ENCODE peak calls at places on chromosomes 2 and 18, in six cellular contexts. T is tibial nerve, R is psoas muscle, O is K562, Z is neural progenitor cell, E is IMR-90. W is an unnamed sample. For H3K4me1, the result is how much of the 10 kb centered on the place peaks cover.

GRCh38 chr2:196112408-196113039 is 43.9 kb upstream of the DNAH7 start:
- DNase-seq in T (no peak), R (no peak), O (no peak), Z (no peak), E (peak), W (peak)

GRCh38 chr18:63073481-63073880 is 246.1 kb downstream of the BCL2 start:
- DNase-seq in T (no peak), R (no peak), O (no peak), Z (no peak), E (no peak), W (no peak)

GRCh38 chr2:117639401-117639800 is 175.1 kb upstream of the DDX18 start:
- DNase-seq in T (no peak), R (no peak), O (no peak), Z (no peak), E (no peak), W (no peak)

GRCh38 chr2:84458436-84459027 is 548 bp downstream of the SUCLG1 start:
- DNase-seq in T (no peak), R (no peak), O (peak), Z (peak), E (peak), W (no peak)

GRCh38 chr2:109065335-109065734 is 63.7 kb upstream of the SH3RF3 start:
- DNase-seq in T (no peak), R (no peak), O (no peak), Z (no peak), E (no peak), W (no peak)

GRCh38 chr2:217293607-217294006 is 433.7 kb upstream of the TNP1 start:
- DNase-seq in T (no peak), R (no peak), O (no peak), Z (no peak), E (peak), W (no peak)

GRCh38 chr2:207229161-207229560 is 63.4 kb upstream of the KLF7 start:
- DNase-seq in T (no peak), R (no peak), O (no peak), Z (no peak), E (no peak), W (no peak)

GRCh38 chr2:51413726-51414125 is 381.8 kb upstream of the NRXN1 start:
- DNase-seq in T (no peak), R (no peak), O (no peak), Z (no peak), E (peak), W (no peak)

GRCh38 chr18:74368901-74369705 is 53.5 kb downstream of the C18orf63 start:
- DNase-seq in T (no peak), R (no peak), O (no peak), Z (no peak), E (no peak), W (no peak)

GRCh38 chr2:105644174-105644980 is 100.3 kb upstream of the NCK2 start:
- DNase-seq in T (no peak), R (no peak), O (no peak), Z (no peak), E (no peak), W (no peak)

DNA sequence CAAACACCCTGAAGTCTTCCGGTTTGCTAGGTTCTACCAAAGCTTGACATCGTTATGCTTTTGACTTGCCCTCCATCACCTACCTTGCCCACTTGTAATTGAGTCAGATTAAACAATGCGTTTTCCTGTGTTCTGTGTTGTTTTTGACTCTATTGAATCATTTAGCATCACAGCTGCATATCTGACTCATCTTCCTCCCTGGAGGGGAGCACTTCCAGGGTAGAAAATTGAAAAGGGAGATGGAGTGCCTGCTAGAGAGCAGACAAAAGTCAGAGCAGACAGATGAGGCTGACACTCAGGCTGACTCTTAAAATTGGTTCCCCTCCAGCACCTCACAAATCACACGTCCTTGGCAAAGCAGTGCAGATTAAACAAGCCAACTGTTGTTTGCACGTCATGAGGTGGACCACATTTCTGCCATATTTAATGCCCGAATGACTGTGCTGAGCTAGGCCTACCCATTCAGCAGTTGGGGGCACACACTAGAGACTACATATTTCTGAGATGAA is 2.2 kb downstream of the MPP4 start:
- DNase-seq in T (no peak), R (no peak), O (no peak), Z (no peak), E (peak), W (peak)
- H3K4me1 ChIP-seq in T (under half), R (under half), O (under half), Z (under half), E (under half), W (under half)

GRCh38 chr2:147989809-147990403 is 30.6 kb downstream of the ORC4 start:
- DNase-seq in T (no peak), R (no peak), O (peak), Z (peak), E (peak), W (no peak)
- TF ChIP-seq CTCF in T (peak), R (peak), O (peak), Z (peak), E (peak), W (peak)

GRCh38 chr2:181440919-181441318 is 16.3 kb upstream of the ITGA4 start:
- DNase-seq in T (no peak), R (no peak), O (no peak), Z (no peak), E (no peak), W (no peak)

GRCh38 chr2:181447040-181447439 is 10.1 kb upstream of the ITGA4 start:
- DNase-seq in T (no peak), R (no peak), O (no peak), Z (no peak), E (no peak), W (no peak)

GRCh38 chr2:181440336-181440735 is 16.9 kb upstream of the ITGA4 start:
- DNase-seq in T (no peak), R (no peak), O (no peak), Z (no peak), E (no peak), W (no peak)

DNA sequence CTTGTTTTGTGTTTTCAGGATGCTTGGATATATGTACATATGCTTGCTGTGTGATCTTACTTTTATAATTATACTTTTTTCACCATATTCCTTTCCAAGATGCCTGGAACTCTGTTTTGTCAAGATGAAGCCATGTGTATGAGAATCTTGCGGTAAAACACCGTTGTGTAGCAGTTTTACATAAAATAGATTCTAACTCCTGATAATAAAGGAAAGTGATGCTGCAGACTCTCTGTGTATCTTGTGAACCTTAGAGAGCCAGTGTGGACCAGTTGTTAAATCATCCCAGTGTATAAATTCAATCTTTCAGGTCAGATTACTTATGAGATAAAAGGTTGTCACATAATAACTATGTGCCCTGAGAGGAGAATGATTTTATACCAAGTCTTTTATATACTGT is 12.5 kb upstream of the ITGA4 start:
- DNase-seq in T (no peak), R (no peak), O (no peak), Z (no peak), E (no peak), W (no peak)
- H3K27ac ChIP-seq in T (no peak), R (no peak), O (no peak), Z (no peak), E (no peak), W (no peak)

GRCh38 chr2:174572556-174572955 is 25.0 kb downstream of the WIPF1 start:
- DNase-seq in T (no peak), R (no peak), O (no peak), Z (no peak), E (no peak), W (no peak)

GRCh38 chr2:174575124-174575776 is 22.4 kb downstream of the WIPF1 start:
- DNase-seq in T (no peak), R (no peak), O (no peak), Z (no peak), E (no peak), W (no peak)

GRCh38 chr2:174574657-174575056 is 22.9 kb downstream of the WIPF1 start:
- DNase-seq in T (no peak), R (no peak), O (no peak), Z (no peak), E (peak), W (peak)

GRCh38 chr2:174571669-174572323 is 25.8 kb downstream of the WIPF1 start:
- DNase-seq in T (no peak), R (no peak), O (no peak), Z (no peak), E (no peak), W (no peak)

GRCh38 chr2:174573621-174574081 is 24.0 kb downstream of the WIPF1 start:
- DNase-seq in T (no peak), R (no peak), O (no peak), Z (no peak), E (no peak), W (no peak)
- H3K4me1 ChIP-seq in T (under half), R (under half), O (under half), Z (under half), E (under half), W (under half)

DNA sequence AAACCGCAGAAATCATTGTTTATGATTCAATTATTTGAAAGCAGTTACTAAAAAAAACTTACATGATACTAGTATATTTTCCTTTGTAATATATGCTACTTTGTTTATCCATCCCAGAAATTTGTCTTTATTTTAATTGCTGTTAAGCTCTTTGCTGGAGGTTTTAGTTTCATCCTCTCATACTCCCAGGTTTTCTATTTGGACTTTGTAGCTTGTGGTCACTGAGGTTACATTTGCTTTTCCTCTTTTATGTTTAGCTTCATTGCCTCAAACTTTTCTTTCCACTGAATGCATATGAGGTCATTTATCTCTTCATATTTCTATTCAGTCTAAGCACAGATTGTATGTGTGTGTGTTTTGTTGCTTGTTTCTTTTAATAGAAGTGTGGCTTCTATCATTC is 89.9 kb downstream of the ERBB4 start:
- DNase-seq in T (no peak), R (no peak), O (no peak), Z (no peak), E (no peak), W (no peak)
- TF ChIP-seq CTCF in T (no peak), R (no peak), O (no peak), Z (no peak), E (no peak), W (no peak)

DNA sequence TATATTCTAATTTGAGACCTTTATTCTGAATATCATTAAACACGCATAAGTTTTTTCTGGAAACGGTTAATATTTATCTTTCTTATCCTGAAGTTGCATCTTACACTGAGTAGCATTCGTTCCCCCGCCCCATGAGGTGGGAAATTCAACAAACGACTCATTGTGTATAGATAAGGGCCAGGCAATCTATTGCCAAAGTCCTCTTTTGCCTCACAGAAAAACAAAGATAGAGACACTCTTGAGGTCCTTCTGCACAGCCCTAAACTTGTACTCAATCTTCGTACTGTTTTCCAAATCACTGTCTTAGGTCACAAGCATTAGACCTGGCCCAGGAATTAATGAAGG is 98.1 kb downstream of the COL6A3 start:
- DNase-seq in T (no peak), R (no peak), O (no peak), Z (no peak), E (peak), W (no peak)
- H3K27ac ChIP-seq in T (peak), R (peak), O (no peak), Z (no peak), E (peak), W (no peak)

GRCh38 chr2:37629529-37629928 is 41.9 kb downstream of the CDC42EP3 start:
- DNase-seq in T (no peak), R (no peak), O (no peak), Z (no peak), E (peak), W (peak)

GRCh38 chr2:37630298-37630697 is 41.1 kb downstream of the CDC42EP3 start:
- DNase-seq in T (no peak), R (no peak), O (no peak), Z (no peak), E (no peak), W (no peak)

GRCh38 chr2:37625156-37625555 is 46.3 kb downstream of the CDC42EP3 start:
- DNase-seq in T (no peak), R (no peak), O (no peak), Z (no peak), E (peak), W (peak)

GRCh38 chr2:37625781-37626548 is 45.5 kb downstream of the CDC42EP3 start:
- DNase-seq in T (no peak), R (no peak), O (no peak), Z (no peak), E (peak), W (no peak)

GRCh38 chr2:37627715-37628114 is 43.7 kb downstream of the CDC42EP3 start:
- DNase-seq in T (no peak), R (no peak), O (no peak), Z (no peak), E (peak), W (peak)
- H3K4me1 ChIP-seq in T (under half), R (half or more), O (under half), Z (under half), E (under half), W (under half)

W was measured in foreskin keratinocyte.